ENCODE peak calls at places on chromosomes 2 and 18, in six cellular contexts. M is GM23248, Z is body of pancreas, A is substantia nigra, B is mammary epithelial cell, E is tibial nerve. T is an unnamed sample.

GRCh38 chr2:200767111-200767885 is 44.4 kb upstream of the BZW1 start:
- DNase-seq in M (no peak), Z (peak), A (no peak), B (peak), E (no peak), T (no peak)

GRCh38 chr2:147845608-147846002 is 776 bp downstream of the ACVR2A start:
- DNase-seq in M (peak), Z (no peak), A (no peak), B (peak), E (no peak), T (no peak)

GRCh38 chr2:236728916-236729670 is 159.5 kb downstream of the ACKR3 start:
- DNase-seq in M (no peak), Z (no peak), A (no peak), B (no peak), E (no peak), T (no peak)

GRCh38 chr2:61433606-61434005 is 37.3 kb downstream of the USP34 start:
- DNase-seq in M (no peak), Z (no peak), A (no peak), B (no peak), E (no peak), T (no peak)

GRCh38 chr18:49030692-49031443 is 80.1 kb upstream of the SMAD7 start:
- DNase-seq in M (peak), Z (no peak), A (no peak), B (no peak), E (no peak), T (no peak)

GRCh38 chr2:6352906-6353515 is 512.7 kb downstream of the CMPK2 start:
- DNase-seq in M (peak), Z (peak), A (peak), B (no peak), E (peak), T (no peak)

GRCh38 chr18:21389903-21390302 is 147.9 kb downstream of the GREB1L start:
- DNase-seq in M (no peak), Z (no peak), A (no peak), B (peak), E (no peak), T (no peak)

GRCh38 chr2:182444806-182445205 is 18.0 kb upstream of the PDE1A start:
- DNase-seq in M (no peak), Z (no peak), A (no peak), B (no peak), E (no peak), T (no peak)

GRCh38 chr2:25376750-25377621 is 35.3 kb upstream of the DNMT3A start:
- DNase-seq in M (peak), Z (peak), A (peak), B (peak), E (peak), T (peak)

GRCh38 chr2:26898480-26899058 is 50.6 kb downstream of the DPYSL5 start:
- DNase-seq in M (no peak), Z (no peak), A (no peak), B (no peak), E (no peak), T (no peak)

GRCh38 chr2:36561223-36561944 is 36.6 kb downstream of the FEZ2 start:
- DNase-seq in M (peak), Z (no peak), A (no peak), B (peak), E (no peak), T (no peak)

GRCh38 chr2:217801711-217802110 is 201.1 kb downstream of the TNS1 start:
- DNase-seq in M (no peak), Z (no peak), A (no peak), B (no peak), E (no peak), T (no peak)

GRCh38 chr2:111099402-111099801 is 21.3 kb upstream of the BCL2L11 start:
- DNase-seq in M (no peak), Z (no peak), A (no peak), B (no peak), E (no peak), T (no peak)

GRCh38 chr2:190467575-190468083 is 59.5 kb downstream of the MFSD6 start:
- DNase-seq in M (peak), Z (no peak), A (no peak), B (no peak), E (no peak), T (no peak)

GRCh38 chr2:74002515-74003391 is 18.0 kb downstream of the TET3 start:
- DNase-seq in M (peak), Z (peak), A (peak), B (peak), E (peak), T (no peak)

GRCh38 chr2:4381773-4382172 is 678.4 kb downstream of the DCDC2C start:
- DNase-seq in M (no peak), Z (no peak), A (no peak), B (no peak), E (no peak), T (no peak)

GRCh38 chr18:47729356-47729755 is 201.1 kb downstream of the SMAD2 start:
- DNase-seq in M (no peak), Z (no peak), A (no peak), B (no peak), E (no peak), T (no peak)

GRCh38 chr18:50131591-50131990 is 63.4 kb downstream of the MYO5B start:
- DNase-seq in M (no peak), Z (no peak), A (no peak), B (peak), E (no peak), T (no peak)

GRCh38 chr18:73778052-73778395 is 369.6 kb downstream of the FBXO15 start:
- DNase-seq in M (peak), Z (no peak), A (no peak), B (no peak), E (no peak), T (no peak)

GRCh38 chr18:50970006-50970405 is 2.2 kb downstream of the ELAC1 start:
- DNase-seq in M (no peak), Z (peak), A (no peak), B (peak), E (no peak), T (no peak)

GRCh38 chr2:199819746-199820145 is 31.2 kb downstream of the FTCDNL1 start:
- DNase-seq in M (peak), Z (no peak), A (no peak), B (no peak), E (no peak), T (no peak)

GRCh38 chr2:3192920-3193319 is 184.7 kb downstream of the EIPR1 start:
- DNase-seq in M (no peak), Z (no peak), A (no peak), B (no peak), E (no peak), T (no peak)

GRCh38 chr18:73908323-73908722 is 239.3 kb downstream of the FBXO15 start:
- DNase-seq in M (peak), Z (no peak), A (no peak), B (peak), E (no peak), T (no peak)

GRCh38 chr2:121972203-121972602 is 216.8 kb downstream of the TSN start:
- DNase-seq in M (no peak), Z (no peak), A (no peak), B (no peak), E (no peak), T (no peak)
- H3K27ac ChIP-seq in M (no peak), Z (no peak), A (no peak), B (no peak), E (no peak), T (no peak)

DNA sequence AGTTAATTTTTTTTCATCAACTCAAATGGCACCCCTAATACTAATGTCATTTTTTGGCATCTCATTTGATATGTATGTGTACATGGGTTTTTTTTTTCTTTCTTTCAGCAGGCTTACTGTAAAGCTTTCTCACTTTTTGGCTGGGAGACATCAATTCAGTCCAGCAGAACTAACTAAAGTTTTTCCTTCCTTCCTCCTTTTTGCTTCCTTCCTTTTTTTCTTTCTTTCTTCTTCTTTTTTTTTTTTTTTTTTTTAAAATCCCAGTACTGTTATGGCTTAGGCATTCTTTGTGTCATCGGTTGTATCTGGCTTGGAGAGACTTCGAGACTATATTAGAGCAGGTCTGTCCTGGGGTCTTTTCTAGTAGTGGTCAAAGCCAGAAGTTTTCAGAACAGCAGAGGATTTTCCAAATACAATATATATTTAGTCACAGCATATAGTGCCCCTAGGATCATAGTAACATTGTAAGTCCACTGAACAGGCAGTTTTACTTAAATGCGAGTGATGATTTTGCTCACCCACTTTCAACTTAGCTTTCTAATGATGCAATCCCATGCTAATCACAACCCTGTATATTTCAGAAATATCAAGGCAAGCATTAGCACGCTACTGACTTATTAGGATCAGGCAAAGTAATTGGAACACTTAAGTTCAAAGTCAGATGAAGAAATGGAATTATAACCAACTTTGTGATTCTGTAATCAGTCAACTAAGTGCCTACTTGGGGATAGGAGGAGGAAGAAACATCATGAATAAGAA is 4.0 kb downstream of the KLHL29 start:
- DNase-seq in M (no peak), Z (no peak), A (no peak), B (no peak), E (no peak), T (no peak)
- H3K27ac ChIP-seq in M (no peak), Z (no peak), A (no peak), B (no peak), E (peak), T (no peak)

DNA sequence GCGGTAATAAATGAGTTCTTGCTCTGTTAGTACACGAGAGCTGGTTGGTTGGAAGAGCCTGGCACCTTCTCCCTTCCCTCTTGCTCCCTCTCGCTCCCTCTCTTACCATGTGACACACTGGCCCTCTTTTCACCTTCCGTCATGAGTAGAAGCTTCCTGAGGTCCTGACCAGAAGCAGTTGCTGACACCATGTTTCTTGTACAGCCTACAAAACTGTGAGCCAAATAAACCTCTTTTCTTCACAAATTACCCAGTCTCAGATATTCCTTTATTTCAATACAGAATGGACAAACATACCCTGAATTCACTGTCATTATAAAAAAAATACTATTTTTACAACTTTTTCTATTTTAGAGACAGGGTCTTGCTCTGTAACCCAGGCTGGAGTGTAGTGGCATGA is 40.7 kb downstream of the EMILIN2 start:
- DNase-seq in M (no peak), Z (no peak), A (no peak), B (no peak), E (no peak), T (no peak)
- H3K27ac ChIP-seq in M (no peak), Z (no peak), A (no peak), B (no peak), E (no peak), T (no peak)

GRCh38 chr2:75574106-75574505 is 13.4 kb upstream of the EVA1A start:
- DNase-seq in M (no peak), Z (peak), A (no peak), B (peak), E (no peak), T (no peak)
- H3K27ac ChIP-seq in M (no peak), Z (no peak), A (no peak), B (peak), E (no peak), T (no peak)

GRCh38 chr2:209298601-209299000 is 125.2 kb upstream of the MAP2 start:
- DNase-seq in M (no peak), Z (no peak), A (no peak), B (no peak), E (no peak), T (no peak)
- H3K27ac ChIP-seq in M (no peak), Z (no peak), A (no peak), B (no peak), E (no peak), T (no peak)

GRCh38 chr2:72803151-72803550 is 22.7 kb downstream of the EXOC6B start:
- DNase-seq in M (peak), Z (no peak), A (no peak), B (peak), E (no peak), T (no peak)
- H3K27ac ChIP-seq in M (no peak), Z (no peak), A (peak), B (peak), E (no peak), T (no peak)

GRCh38 chr2:28291811-28292455 is 100.7 kb upstream of the FOSL2 start:
- DNase-seq in M (no peak), Z (no peak), A (no peak), B (no peak), E (no peak), T (no peak)
- H3K27ac ChIP-seq in M (no peak), Z (no peak), A (no peak), B (no peak), E (no peak), T (no peak)

DNA sequence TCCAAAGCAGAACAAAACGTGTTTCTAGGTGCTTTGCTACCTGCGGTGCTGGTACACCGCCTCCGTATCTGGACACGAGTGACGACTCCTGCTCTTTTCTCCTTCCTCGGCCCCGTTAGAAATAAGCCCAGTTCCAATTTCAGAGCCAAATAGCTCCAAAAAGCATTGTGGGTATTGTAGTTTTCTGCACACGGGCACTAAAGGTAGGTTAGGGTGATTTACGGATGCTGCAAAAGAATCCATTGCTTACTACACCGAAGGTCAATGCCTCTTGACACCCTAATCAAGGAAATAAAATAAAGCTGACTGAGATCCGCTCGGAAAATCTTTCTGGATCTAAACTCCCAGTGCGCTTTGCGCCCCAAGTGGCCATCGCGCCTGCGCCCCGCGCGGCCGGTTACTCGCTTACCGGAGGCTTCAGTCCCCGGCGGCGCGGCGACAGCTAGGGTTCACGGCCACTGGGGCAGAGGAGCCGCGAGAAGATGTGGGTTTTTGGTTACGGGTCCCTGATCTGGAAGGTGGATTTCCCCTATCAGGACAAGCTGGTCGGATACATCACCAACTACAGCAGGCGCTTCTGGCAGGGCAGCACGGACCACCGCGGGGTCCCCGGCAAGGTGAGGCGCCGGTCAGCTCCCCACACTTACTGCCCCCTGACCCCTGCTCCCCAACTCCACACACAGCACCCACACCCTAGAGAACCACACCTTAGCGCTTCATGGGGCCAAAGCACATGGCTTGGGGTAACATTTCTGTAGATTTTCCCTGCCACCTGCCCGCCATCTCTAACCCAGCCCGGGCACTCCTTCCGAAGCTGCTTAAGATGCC is at the start of gene CHAC2:
- DNase-seq in M (peak), Z (peak), A (peak), B (peak), E (peak), T (peak)
- H3K27ac ChIP-seq in M (peak), Z (peak), A (peak), B (peak), E (peak), T (peak)

T was measured in esophagus squamous epithelium.